ENCODE peak calls at places on chromosomes 4 and X, in seven cellular contexts. Z, E, A, Y, U, P and R are unnamed samples. For H3K27me3, the result is how much of the 10 kb centered on the place peaks cover.

GRCh38 chr4:122195718-122196117 is 43.6 kb downstream of the BLTP1 start:
- DNase-seq in Z (no peak), E (no peak), A (no peak), Y (no peak), U (no peak), P (no peak), R (no peak)

GRCh38 chrX:116781926-116782325 is 319.1 kb upstream of the CT83 start:
- DNase-seq in Z (no peak), E (no peak), A (no peak), Y (no peak), U (no peak), P (no peak), R (no peak)

GRCh38 chr4:87465739-87466366 is 43.5 kb downstream of the NUDT9 start:
- DNase-seq in Z (no peak), E (no peak), A (no peak), Y (no peak), U (no peak), P (peak), R (no peak)

GRCh38 chr4:153452661-153453378 is 13.3 kb upstream of the TMEM131L start:
- DNase-seq in Z (no peak), E (no peak), A (no peak), Y (no peak), U (no peak), P (no peak), R (no peak)

GRCh38 chrX:19642517-19643109 is 127.3 kb upstream of the MAP3K15 start:
- DNase-seq in Z (no peak), E (no peak), A (no peak), Y (no peak), U (no peak), P (no peak), R (no peak)

GRCh38 chr4:48247142-48247877 is 22.3 kb downstream of the TEC start:
- DNase-seq in Z (no peak), E (no peak), A (no peak), Y (no peak), U (no peak), P (peak), R (no peak)

GRCh38 chr4:123102897-123103489 is 180.6 kb upstream of the NUDT6 start:
- DNase-seq in Z (no peak), E (no peak), A (no peak), Y (no peak), U (no peak), P (peak), R (no peak)

GRCh38 chr4:183638436-183638835 is 20.5 kb downstream of the RWDD4 start:
- DNase-seq in Z (no peak), E (no peak), A (no peak), Y (no peak), U (no peak), P (no peak), R (no peak)

GRCh38 chr4:89110541-89110985 is 770 bp upstream of the TIGD2 start:
- DNase-seq in Z (no peak), E (peak), A (peak), Y (no peak), U (no peak), P (no peak), R (no peak)

GRCh38 chr4:143384381-143384994 is 47.8 kb downstream of the GAB1 start:
- DNase-seq in Z (no peak), E (no peak), A (no peak), Y (no peak), U (no peak), P (no peak), R (no peak)

GRCh38 chr4:183746305-183747229 is 87.5 kb downstream of the TRAPPC11 start:
- DNase-seq in Z (no peak), E (no peak), A (peak), Y (no peak), U (no peak), P (no peak), R (no peak)

GRCh38 chr4:77284036-77284435 is 127.0 kb downstream of the CCNG2 start:
- DNase-seq in Z (no peak), E (no peak), A (no peak), Y (no peak), U (no peak), P (no peak), R (no peak)

GRCh38 chrX:151711787-151712186 is 4.0 kb upstream of the FATE1 start:
- DNase-seq in Z (no peak), E (peak), A (no peak), Y (no peak), U (no peak), P (no peak), R (no peak)

GRCh38 chr4:107115185-107115847 is 79.2 kb upstream of the DKK2 start:
- DNase-seq in Z (no peak), E (no peak), A (no peak), Y (no peak), U (peak), P (no peak), R (no peak)

GRCh38 chr4:143402776-143403550 is 66.3 kb downstream of the GAB1 start:
- DNase-seq in Z (no peak), E (no peak), A (no peak), Y (no peak), U (no peak), P (no peak), R (no peak)

GRCh38 chr4:760616-761015 is 55.0 kb downstream of the PCGF3 start:
- DNase-seq in Z (no peak), E (no peak), A (no peak), Y (no peak), U (no peak), P (no peak), R (no peak)

GRCh38 chr4:10753326-10753725 is 68.8 kb upstream of the CLNK start:
- DNase-seq in Z (no peak), E (no peak), A (no peak), Y (no peak), U (no peak), P (no peak), R (no peak)

GRCh38 chr4:173507471-173508385 is 22.3 kb downstream of the HAND2 start:
- DNase-seq in Z (no peak), E (no peak), A (no peak), Y (no peak), U (no peak), P (no peak), R (no peak)
- H3K4me3 ChIP-seq in Z (no peak), E (no peak), A (no peak), Y (no peak), U (no peak), P (peak), R (no peak)

DNA sequence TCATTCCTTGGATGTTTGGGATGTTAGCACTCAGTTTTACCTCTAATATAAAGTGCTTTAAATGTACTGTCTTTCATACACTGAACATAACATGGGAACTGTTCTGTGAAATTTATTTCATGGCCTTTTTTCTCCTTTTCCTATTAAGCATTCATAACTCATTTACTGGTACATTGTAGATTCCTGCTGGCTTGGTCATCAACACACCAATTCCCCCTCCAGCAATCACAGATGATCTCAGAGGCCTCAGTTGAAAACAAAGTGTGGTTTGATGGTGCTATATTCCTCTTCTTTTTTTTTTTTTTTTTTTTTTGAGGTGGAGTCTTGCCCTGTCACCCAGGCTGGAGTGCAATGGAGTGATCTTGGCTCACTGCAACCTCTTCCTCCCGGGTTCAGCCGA is 61.9 kb upstream of the FAM47B start:
- DNase-seq in Z (no peak), E (no peak), A (no peak), Y (no peak), U (no peak), P (no peak), R (peak)
- H3K27me3 ChIP-seq in Z (under half), E (under half), A (under half), Y (under half), U (under half), P (under half), R (under half)

GRCh38 chr4:140300271-140300970 is 73.0 kb upstream of the SCOC start:
- DNase-seq in Z (no peak), E (peak), A (no peak), Y (no peak), U (peak), P (no peak), R (peak)

GRCh38 chr4:140296871-140297570 is 76.4 kb upstream of the SCOC start:
- DNase-seq in Z (no peak), E (no peak), A (no peak), Y (no peak), U (peak), P (no peak), R (no peak)

GRCh38 chr4:140298001-140298400 is 75.4 kb upstream of the SCOC start:
- DNase-seq in Z (no peak), E (no peak), A (no peak), Y (no peak), U (no peak), P (no peak), R (no peak)

GRCh38 chr4:140305053-140305452 is 68.4 kb upstream of the SCOC start:
- DNase-seq in Z (no peak), E (no peak), A (no peak), Y (no peak), U (no peak), P (no peak), R (no peak)

GRCh38 chr4:140302151-140302859 is 71.1 kb upstream of the SCOC start:
- DNase-seq in Z (no peak), E (no peak), A (no peak), Y (no peak), U (no peak), P (no peak), R (no peak)
- H3K27ac ChIP-seq in Z (no peak), E (no peak), A (no peak), Y (no peak), U (no peak), P (no peak), R (no peak)

DNA sequence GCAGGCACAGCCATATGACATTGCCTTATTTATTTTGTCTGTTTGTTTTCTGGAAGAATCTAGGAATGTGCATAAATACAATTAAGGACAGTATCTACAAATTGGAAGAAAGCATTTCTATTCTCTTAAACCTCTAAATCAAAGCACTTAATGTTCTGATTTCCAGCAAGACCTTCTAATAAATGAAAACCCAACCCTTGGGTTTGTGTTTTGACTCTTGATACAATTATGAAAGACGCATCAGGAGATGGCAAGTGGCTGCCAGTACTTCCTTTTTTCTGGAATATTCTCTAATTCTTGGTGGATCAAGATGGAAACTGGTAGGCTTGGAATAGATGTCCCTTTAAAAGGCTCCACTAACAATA is 428 bp upstream of the CPE start:
- DNase-seq in Z (no peak), E (no peak), A (no peak), Y (no peak), U (no peak), P (no peak), R (no peak)
- H3K4me3 ChIP-seq in Z (peak), E (peak), A (peak), Y (peak), U (no peak), P (no peak), R (peak)